ENCODE peak calls at places on chromosomes 4 and X, in four cellular contexts. M is activated CD8-positive, alpha-beta memory T cell treated with anti-CD3 and anti-CD28 coated beads, Interleukin-2, amount 50 U/mL, for 48 hours; O is ascending aorta; S is CD8-positive, alpha-beta memory T cell. A is an unnamed sample.

GRCh38 chrX:53481816-53482485 is 47.8 kb upstream of the HSD17B10 start:
- DNase-seq in M (peak), O (peak), S (peak), A (no peak)

GRCh38 chr4:85556293-85556692 is 81.3 kb downstream of the ARHGAP24 start:
- DNase-seq in M (no peak), O (no peak), S (no peak), A (no peak)

GRCh38 chr4:98166025-98166730 is 22.9 kb upstream of the STPG2 start:
- DNase-seq in M (no peak), O (no peak), S (no peak), A (no peak)

GRCh38 chr4:158255727-158256324 is 45.5 kb downstream of the TMEM144 start:
- DNase-seq in M (no peak), O (no peak), S (no peak), A (no peak)

GRCh38 chr4:147590249-147590920 is 26.8 kb upstream of the TMEM184C start:
- DNase-seq in M (peak), O (peak), S (no peak), A (peak)

GRCh38 chrX:135629342-135629741 is 84.1 kb upstream of the CT45A1 start:
- DNase-seq in M (no peak), O (no peak), S (no peak), A (no peak)

GRCh38 chrX:123739474-123739873 is 6.6 kb upstream of the THOC2 start:
- DNase-seq in M (no peak), O (no peak), S (no peak), A (no peak)

GRCh38 chr4:52057196-52057595 is 6.1 kb downstream of the SPATA18 start:
- DNase-seq in M (no peak), O (no peak), S (no peak), A (no peak)

GRCh38 chr4:113574636-113575103 is 186.9 kb downstream of the CAMK2D start:
- DNase-seq in M (no peak), O (no peak), S (no peak), A (no peak)

GRCh38 chr4:175884048-175884447 is 72.0 kb upstream of the GPM6A start:
- DNase-seq in M (no peak), O (no peak), S (no peak), A (no peak)

GRCh38 chr4:102405706-102406510 is 60.6 kb upstream of the SLC39A8 start:
- DNase-seq in M (no peak), O (no peak), S (no peak), A (no peak)

GRCh38 chrX:11944486-11944885 is 186.4 kb downstream of the MSL3 start:
- DNase-seq in M (no peak), O (no peak), S (no peak), A (no peak)

GRCh38 chrX:39767446-39767845 is 330.3 kb downstream of the BCOR start:
- DNase-seq in M (no peak), O (no peak), S (no peak), A (no peak)

GRCh38 chrX:9700555-9700954 is 65.1 kb downstream of the GPR143 start:
- DNase-seq in M (no peak), O (no peak), S (no peak), A (no peak)

GRCh38 chrX:3451566-3451965 is 105.1 kb upstream of the MXRA5 start:
- DNase-seq in M (no peak), O (no peak), S (no peak), A (no peak)

GRCh38 chr4:88672987-88673386 is 24.6 kb downstream of the NAP1L5 start:
- DNase-seq in M (no peak), O (no peak), S (no peak), A (no peak)

GRCh38 chr4:158016511-158016910 is 156.3 kb downstream of the GASK1B start:
- DNase-seq in M (no peak), O (no peak), S (no peak), A (no peak)

GRCh38 chr4:1571986-1572385 is 112.1 kb downstream of the FAM53A start:
- DNase-seq in M (no peak), O (no peak), S (no peak), A (no peak)

A was measured in KG1.